ENCODE peak calls at places on chromosomes 5 and 9, in five cellular contexts. B, H, O, M and W are unnamed samples. For H3K27me3 and H3K36me3, the result is how much of the 10 kb centered on the place peaks cover.

GRCh38 chr5:12320331-12320730 is 416.1 kb upstream of the CTNND2 start:
- DNase-seq in B (no peak), H (no peak), O (no peak), M (no peak), W (no peak)

GRCh38 chr5:61620660-61621650 is 288.9 kb downstream of the ZSWIM6 start:
- DNase-seq in B (no peak), H (no peak), O (no peak), M (no peak), W (no peak)

GRCh38 chr5:153135416-153135815 is 355.1 kb upstream of the GRIA1 start:
- DNase-seq in B (no peak), H (no peak), O (no peak), M (no peak), W (no peak)

GRCh38 chr9:77417570-77417969 is 230.6 kb downstream of the GNA14 start:
- DNase-seq in B (no peak), H (peak), O (no peak), M (no peak), W (no peak)

GRCh38 chr5:38755171-38755570 is 90.6 kb upstream of the OSMR start:
- DNase-seq in B (no peak), H (no peak), O (no peak), M (no peak), W (no peak)

GRCh38 chr5:61625682-61626620 is 293.9 kb downstream of the ZSWIM6 start:
- DNase-seq in B (peak), H (no peak), O (no peak), M (no peak), W (peak)

GRCh38 chr5:84384604-84385575 is at the start of gene EDIL3:
- DNase-seq in B (peak), H (no peak), O (peak), M (no peak), W (peak)

GRCh38 chr5:94785111-94785510 is 166.6 kb downstream of the SLF1 start:
- DNase-seq in B (no peak), H (no peak), O (peak), M (no peak), W (no peak)

GRCh38 chr9:98442541-98442940 is 187.1 kb upstream of the TBC1D2 start:
- DNase-seq in B (no peak), H (no peak), O (no peak), M (no peak), W (no peak)

GRCh38 chr9:126125177-126125576 is 201.5 kb upstream of the MVB12B start:
- DNase-seq in B (no peak), H (no peak), O (no peak), M (no peak), W (no peak)

GRCh38 chr9:7534211-7534935 is 265.2 kb downstream of the DMAC1 start:
- DNase-seq in B (no peak), H (no peak), O (no peak), M (no peak), W (no peak)

GRCh38 chr5:146877783-146878470 is 630 bp downstream of the PPP2R2B start:
- DNase-seq in B (no peak), H (no peak), O (peak), M (no peak), W (peak)

GRCh38 chr5:59790399-59791130 is 103.0 kb downstream of the PDE4D start:
- DNase-seq in B (no peak), H (no peak), O (no peak), M (no peak), W (peak)

GRCh38 chr9:102049586-102050246 is 311.3 kb upstream of the GRIN3A start:
- DNase-seq in B (no peak), H (no peak), O (no peak), M (no peak), W (no peak)

GRCh38 chr5:107043665-107044064 is 627.1 kb downstream of the EFNA5 start:
- DNase-seq in B (no peak), H (no peak), O (no peak), M (no peak), W (no peak)

GRCh38 chr9:38101423-38101822 is 32.4 kb upstream of the SHB start:
- DNase-seq in B (no peak), H (no peak), O (no peak), M (no peak), W (no peak)
- H3K27me3 ChIP-seq in B (under half), H (under half), O (under half), M (under half), W (under half)

DNA sequence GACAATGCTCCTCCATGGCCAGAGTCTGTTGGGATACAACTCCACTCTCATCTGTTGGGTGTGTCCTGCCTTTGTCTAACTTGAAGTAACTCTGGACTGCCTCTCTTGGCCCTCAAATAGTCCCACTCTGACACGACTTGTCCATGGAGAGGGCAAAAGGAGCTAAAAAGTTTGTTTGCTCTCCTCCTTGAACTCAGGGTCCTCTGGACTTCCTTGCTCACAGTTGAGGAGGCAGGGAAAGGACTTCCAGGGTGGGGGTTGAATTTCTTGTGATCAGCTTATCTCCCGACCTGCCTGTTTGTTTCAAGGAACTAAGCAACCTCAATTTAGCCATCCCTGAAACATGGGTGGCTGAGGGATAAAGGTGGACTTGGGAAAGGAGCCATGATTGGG is 11.7 kb downstream of the DNAJB5 start:
- DNase-seq in B (no peak), H (no peak), O (no peak), M (no peak), W (no peak)
- H3K4me3 ChIP-seq in B (no peak), H (no peak), O (no peak), M (no peak), W (no peak)

GRCh38 chr9:86021166-86021565 is 78.2 kb downstream of the GOLM1 start:
- DNase-seq in B (no peak), H (no peak), O (no peak), M (no peak), W (no peak)

GRCh38 chr9:86027767-86028166 is 71.6 kb downstream of the GOLM1 start:
- DNase-seq in B (no peak), H (no peak), O (no peak), M (no peak), W (no peak)

GRCh38 chr9:86020731-86021130 is 78.6 kb downstream of the GOLM1 start:
- DNase-seq in B (no peak), H (no peak), O (no peak), M (no peak), W (no peak)

DNA sequence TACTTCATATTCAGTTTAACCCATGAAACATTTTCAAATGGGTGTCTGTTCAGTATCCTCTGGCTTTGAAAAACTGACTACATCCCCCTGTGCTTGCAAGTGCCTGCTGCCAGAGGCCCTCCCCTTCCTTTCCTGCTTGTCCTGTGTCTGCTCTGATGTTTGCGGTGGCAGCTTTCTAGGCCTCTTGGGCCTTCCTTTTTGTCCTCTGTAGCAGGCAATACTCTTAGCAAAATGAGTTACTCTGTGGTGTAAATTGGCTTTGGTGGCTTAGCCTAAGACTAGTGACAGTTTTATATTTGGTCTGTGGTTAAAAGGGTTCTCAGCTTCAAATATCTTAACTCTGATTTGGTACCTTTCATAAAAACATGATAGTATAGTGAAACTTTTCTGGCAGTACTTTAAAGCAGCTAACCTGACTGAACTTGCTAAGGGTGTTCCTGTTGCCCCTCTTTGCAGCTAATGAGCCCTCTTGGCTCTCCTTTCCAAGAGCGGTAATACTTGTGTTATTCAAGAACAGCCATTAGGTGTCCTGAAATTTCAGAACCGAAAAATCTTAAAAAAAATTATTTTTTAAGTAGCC is 76.6 kb downstream of the GOLM1 start:
- DNase-seq in B (no peak), H (no peak), O (no peak), M (no peak), W (no peak)
- H3K36me3 ChIP-seq in B (under half), H (under half), O (half or more), M (half or more), W (under half)

GRCh38 chr5:6250121-6250520 is 128.2 kb downstream of the MED10 start:
- DNase-seq in B (no peak), H (no peak), O (no peak), M (no peak), W (no peak)
- H3K27me3 ChIP-seq in B (under half), H (under half), O (under half), M (under half), W (under half)

DNA sequence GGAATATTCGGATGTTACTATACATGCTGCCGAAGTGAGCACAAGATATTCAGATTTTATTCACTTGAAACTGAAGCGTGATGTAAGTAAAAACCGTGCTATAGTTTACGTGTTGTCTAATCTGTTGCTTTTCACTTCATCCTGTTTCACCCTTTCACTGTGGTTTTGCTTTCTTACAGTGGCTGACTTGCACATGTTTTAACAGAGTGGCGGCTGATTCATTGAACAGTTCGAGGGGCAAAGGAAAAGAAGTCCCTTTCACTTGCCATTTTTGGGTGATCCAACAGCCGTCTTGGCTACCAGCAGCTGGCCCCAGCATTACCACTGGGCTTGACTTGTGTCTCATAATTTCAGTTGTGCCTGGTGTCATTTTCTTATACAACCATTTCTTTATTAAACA is 134.0 kb downstream of the IRX1 start:
- DNase-seq in B (no peak), H (no peak), O (no peak), M (no peak), W (no peak)
- H3K4me3 ChIP-seq in B (no peak), H (no peak), O (no peak), M (no peak), W (no peak)

DNA sequence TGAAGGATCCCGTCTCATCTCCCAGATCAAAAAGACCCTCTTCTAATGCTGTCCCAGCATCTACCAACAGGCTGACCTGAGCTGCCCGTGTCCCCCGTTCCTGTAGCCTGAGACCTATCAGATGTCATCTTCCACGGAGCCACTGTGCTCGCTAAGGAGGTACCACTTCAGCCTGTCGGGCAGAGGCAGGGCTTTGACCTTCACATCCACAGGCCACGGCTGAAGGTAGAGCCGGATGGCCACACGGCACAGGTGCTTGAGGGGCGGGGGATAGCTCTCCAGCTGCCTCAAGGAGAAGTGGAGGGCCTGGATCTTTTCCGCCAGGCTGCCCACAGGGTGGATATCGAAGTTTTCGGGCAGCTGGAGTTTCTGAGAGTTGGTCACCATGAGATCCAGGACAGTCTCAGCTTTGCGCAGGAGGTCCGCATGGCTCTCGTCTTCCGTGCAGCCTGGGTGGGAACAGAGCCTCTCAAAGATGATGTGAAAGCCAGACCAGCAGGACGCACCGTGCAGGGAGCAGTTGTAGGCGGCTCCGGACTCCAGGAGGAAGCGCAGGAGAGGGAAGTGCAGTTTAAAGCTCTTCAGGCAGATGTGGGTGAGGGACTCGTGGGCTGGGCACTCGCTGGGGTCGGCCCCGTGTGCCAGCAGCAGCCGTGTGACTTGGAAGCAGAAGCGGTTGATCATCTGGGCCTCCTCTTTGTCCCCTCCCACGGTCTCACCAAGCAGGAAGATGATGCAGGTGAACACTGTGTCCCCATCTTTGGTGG is 4.1 kb downstream of the ASB6 start:
- DNase-seq in B (no peak), H (no peak), O (no peak), M (no peak), W (no peak)
- H3K36me3 ChIP-seq in B (under half), H (under half), O (half or more), M (half or more), W (under half)

DNA sequence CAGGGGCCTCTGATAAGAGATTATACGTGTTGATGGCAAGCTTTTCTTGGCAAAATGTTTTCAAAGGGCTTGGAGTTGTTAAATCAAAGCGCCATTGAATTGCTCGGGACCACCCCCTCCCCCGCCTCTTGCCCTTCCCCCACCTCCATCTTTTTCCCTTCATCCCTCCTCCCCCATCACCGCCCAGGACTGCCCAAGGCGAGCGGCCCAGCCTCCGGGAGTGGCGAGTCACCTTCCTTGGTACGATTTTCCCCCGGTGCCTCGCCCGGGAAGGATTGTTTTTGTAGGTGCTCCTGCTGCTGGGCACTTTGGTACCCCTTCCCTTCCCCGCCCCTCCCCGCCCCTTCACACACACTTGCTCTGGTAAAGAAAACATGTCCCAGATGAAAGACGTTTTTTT is 61.2 kb downstream of the TMEM174 start:
- DNase-seq in B (no peak), H (no peak), O (no peak), M (no peak), W (peak)
- H3K27me3 ChIP-seq in B (half or more), H (under half), O (under half), M (half or more), W (half or more)

GRCh38 chr5:759111-759741 is 25.3 kb downstream of the ZDHHC11B start:
- DNase-seq in B (peak), H (no peak), O (peak), M (peak), W (peak)
- H3K4me3 ChIP-seq in B (no peak), H (no peak), O (no peak), M (no peak), W (no peak)

DNA sequence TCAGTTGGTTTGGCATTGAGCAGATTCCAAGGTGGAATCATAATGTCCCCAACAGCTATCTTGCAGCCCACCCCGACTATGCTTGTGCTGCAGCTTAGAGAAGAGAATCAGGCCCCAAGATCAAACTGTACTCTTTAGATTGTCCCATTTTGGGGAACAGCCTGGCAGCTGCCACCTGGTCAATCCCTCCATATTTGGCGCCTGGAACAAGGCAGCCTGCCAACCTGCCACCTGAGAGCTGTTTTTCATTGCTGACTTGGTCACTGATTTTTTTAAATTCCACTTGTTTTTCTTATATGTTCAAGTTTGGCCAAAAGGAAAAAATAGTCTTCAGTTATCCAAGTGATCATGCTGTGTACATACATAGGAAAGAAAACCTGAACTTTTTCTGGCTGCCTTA is 504.3 kb downstream of the ENC1 start:
- DNase-seq in B (no peak), H (no peak), O (no peak), M (no peak), W (no peak)
- H3K36me3 ChIP-seq in B (under half), H (under half), O (under half), M (under half), W (under half)

GRCh38 chr5:174318578-174318977 is 273.1 kb downstream of the NSG2 start:
- DNase-seq in B (no peak), H (no peak), O (no peak), M (no peak), W (no peak)
- H3K27me3 ChIP-seq in B (under half), H (under half), O (under half), M (under half), W (under half)